ENCODE peak calls at places on chromosomes 3 and 15, in seven cellular contexts. R, K, J, Q, H, M and O are unnamed samples.

GRCh38 chr3:121914081-121914998 is 20.1 kb downstream of the SLC15A2 start:
- DNase-seq in M (no peak), Q (no peak), J (no peak), R (peak; percentile 28), K (no peak), H (no peak), O (no peak)

GRCh38 chr3:110491413-110491812 is 580.2 kb upstream of the NECTIN3 start:
- DNase-seq in M (no peak), J (no peak), R (no peak), Q (no peak), K (no peak), H (no peak), O (no peak)

GRCh38 chr3:111652492-111653180 is 57.5 kb upstream of the ZBED2 start:
- DNase-seq in J (no peak), H (no peak), Q (no peak), M (no peak), R (no peak), K (no peak), O (no peak)

GRCh38 chr3:67083277-67083676 is 85.2 kb downstream of the KBTBD8 start:
- DNase-seq in R (no peak), M (no peak), J (no peak), K (no peak), Q (peak; percentile 4), H (no peak), O (no peak)

GRCh38 chr3:192408721-192409151 is 318.6 kb downstream of the FGF12 start:
- DNase-seq in K (no peak), M (no peak), J (no peak), Q (no peak), R (peak; percentile 10), H (no peak), O (no peak)

GRCh38 chr3:47896736-47897135 is 93.8 kb downstream of the DHX30 start:
- DNase-seq in H (no peak), K (no peak), J (no peak), R (no peak), Q (no peak), M (no peak), O (no peak)

GRCh38 chr3:157294444-157294843 is 134.5 kb upstream of the CCNL1 start:
- DNase-seq in R (no peak), K (no peak), M (no peak), J (no peak), Q (no peak), H (no peak), O (no peak)

GRCh38 chr15:32974691-32975090 is 219.8 kb downstream of the FMN1 start:
- DNase-seq in M (no peak), J (no peak), R (no peak), K (no peak), Q (no peak), H (no peak), O (no peak)

GRCh38 chr3:42660898-42661297 is 7.4 kb downstream of the ZBTB47 start:
- DNase-seq in Q (no peak), H (no peak), R (no peak), J (peak; percentile 69), K (no peak), M (peak; percentile 49), O (no peak)

GRCh38 chr3:150385296-150386242 is 22.5 kb upstream of the TSC22D2 start:
- DNase-seq in Q (no peak), H (no peak), K (no peak), J (no peak), R (no peak), M (no peak), O (no peak)

GRCh38 chr3:143119974-143120715 is 574 bp downstream of the CHST2 start:
- DNase-seq in R (peak; percentile 28), Q (no peak), J (peak; percentile 55), K (peak; percentile 15), H (no peak), M (no peak), O (no peak)

GRCh38 chr3:71564361-71564760 is 19.2 kb downstream of the FOXP1 start:
- DNase-seq in J (no peak), H (peak; percentile 36), R (no peak), Q (no peak), K (no peak), M (no peak), O (no peak)

GRCh38 chr15:62352817-62353216 is 187.7 kb upstream of the C2CD4B start:
- DNase-seq in R (no peak), M (no peak), J (no peak), H (no peak), Q (no peak), K (no peak), O (no peak)

GRCh38 chr3:196632033-196632751 is 7.3 kb upstream of the NRROS start:
- DNase-seq in H (peak; percentile 82), M (peak; percentile 67), K (peak; percentile 67), R (peak; percentile 86), Q (peak; percentile 79), J (peak; percentile 96), O (peak; percentile 36)

DNA sequence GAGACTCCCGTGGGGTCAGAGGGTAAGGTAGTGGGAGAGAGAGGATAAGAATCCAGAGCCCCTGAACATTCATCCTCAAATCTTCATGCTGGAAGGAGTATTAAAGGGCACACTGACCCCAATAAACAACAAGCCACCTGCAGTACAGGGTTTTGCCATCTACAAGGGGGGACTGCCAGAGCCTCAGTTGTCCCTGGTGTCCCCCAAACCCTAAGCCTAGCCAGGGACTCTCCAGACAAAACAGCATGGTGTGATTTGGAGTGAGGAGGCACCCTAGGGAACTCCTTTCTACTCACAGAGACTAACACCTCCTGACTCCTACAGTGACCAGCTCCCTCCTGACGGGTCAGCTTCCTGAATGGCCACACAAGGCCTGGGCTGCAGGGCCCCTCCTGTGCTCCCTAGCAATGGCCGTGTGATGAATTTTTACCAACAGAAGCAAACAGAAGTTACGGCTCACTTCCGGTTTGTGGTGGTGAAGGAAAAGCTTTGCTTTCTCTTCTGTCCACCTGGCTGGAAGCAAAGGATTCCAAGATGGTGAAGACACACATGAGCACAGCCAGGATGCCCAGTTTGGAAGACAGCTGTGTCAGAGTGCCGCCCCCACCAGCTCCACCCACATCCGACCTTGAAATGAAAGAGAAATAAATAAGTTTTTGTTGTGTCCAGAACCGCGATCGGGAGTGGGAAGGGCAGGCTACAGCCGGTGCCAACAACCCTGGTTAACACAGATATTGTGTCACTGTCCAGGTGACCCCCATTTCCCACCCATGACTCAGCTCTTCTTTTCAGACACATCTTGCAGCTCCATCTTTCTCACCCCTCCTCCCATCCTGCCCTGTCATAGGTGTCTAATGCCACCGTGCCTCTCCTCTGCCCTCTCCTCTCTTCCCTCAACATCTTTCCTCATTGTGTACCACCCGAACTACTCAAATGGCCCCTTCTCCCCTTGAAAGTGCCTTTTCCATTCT is 69.6 kb upstream of the ATP13A3 start:
- DNase-seq in R (no peak), K (no peak), J (peak; percentile 55), M (no peak), Q (peak; percentile 17), H (no peak), O (no peak)
- H3K4me3 ChIP-seq in R (no peak overlapping the region), K (no peak overlapping the region), J (no peak overlapping the region), M (peak overlapping the region; percentile 11), Q (no peak overlapping the region), H (no peak overlapping the region), O (no peak overlapping the region)

DNA sequence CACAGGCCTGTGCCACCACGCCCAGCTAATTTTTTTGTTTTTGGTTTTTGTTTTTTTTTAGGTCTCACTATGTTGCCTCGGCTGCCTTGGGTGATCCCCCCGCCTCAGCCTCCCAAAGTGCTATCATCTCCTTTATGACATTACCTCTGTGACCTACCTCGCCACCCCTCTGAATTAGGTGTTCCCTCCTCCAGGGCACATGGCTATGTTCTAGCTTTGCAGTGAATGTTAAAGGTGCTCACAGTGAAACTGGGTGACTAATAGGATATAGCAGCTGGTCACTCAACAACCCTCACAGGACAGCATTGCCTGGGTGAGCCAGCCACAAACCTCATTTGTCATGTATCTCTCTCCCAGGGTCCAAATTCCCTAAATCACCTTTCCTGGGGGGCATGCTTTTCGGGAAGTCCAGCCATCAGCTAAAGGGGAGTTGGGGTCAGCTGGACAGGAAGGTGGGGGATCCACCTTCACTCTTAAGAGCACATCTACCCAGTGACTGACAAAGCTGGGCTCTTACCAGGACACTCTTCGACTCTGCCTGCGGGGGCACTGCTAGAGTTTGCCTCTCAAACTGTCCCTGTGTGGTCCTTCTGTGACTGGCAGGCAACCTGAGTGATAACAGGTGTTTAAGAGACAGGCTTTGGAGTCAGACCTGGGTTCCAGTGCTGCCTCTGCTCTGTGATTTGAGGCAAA is 1.6 kb upstream of the TTLL3 start:
- DNase-seq in Q (peak; percentile 63), K (no peak), J (peak; percentile 51), M (no peak), R (no peak), H (no peak), O (no peak)
- TF ChIP-seq CTCF in Q (peak; percentile 62), K (no peak), J (peak; percentile 42), M (no peak), R (no peak), H (no peak), O (no peak)

DNA sequence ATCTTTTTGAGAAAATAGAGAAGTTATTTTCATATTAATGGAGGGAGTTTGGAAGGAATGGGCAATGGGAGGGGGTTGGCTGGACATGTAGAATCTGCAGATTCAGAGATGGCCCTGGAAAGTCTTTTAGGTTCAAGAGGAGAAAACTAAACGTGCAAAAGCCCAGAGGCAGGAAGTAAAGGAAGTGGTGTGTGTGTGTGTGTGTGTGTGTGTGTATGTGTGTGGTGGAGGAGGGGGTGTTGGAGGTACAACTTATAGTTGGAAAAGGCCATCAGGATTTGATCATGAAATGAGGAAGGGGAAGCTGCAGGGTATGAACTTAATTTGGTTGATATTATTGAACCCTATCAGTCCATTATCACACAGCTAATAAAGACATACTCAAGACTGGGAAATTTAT is 5.6 kb upstream of the LPP start:
- DNase-seq in H (no peak), K (no peak), M (no peak), R (no peak), Q (no peak), J (no peak), O (no peak)
- H3K27ac ChIP-seq in H (no peak overlapping the region), K (no peak overlapping the region), M (no peak overlapping the region), R (no peak overlapping the region), Q (no peak overlapping the region), J (no peak overlapping the region), O (no peak overlapping the region)

GRCh38 chr3:32844322-32844654 is 26.5 kb downstream of the TRIM71 start:
- DNase-seq in R (no peak), Q (no peak), H (no peak), M (no peak), K (no peak), J (no peak), O (no peak)
- H3K4me3 ChIP-seq in R (no peak overlapping the region), Q (no peak overlapping the region), H (no peak overlapping the region), M (no peak overlapping the region), K (no peak overlapping the region), J (no peak overlapping the region), O (no peak overlapping the region)